ENCODE peak calls at places on chromosomes 5 and 9, in four cellular contexts. P is HCT116, L is SK-N-SH, H is K562. C is an unnamed sample.

GRCh38 chr5:27241564-27242257 is 203.3 kb upstream of the CDH9 start:
- DNase-seq in H (no peak), L (no peak), P (no peak), C (no peak)

GRCh38 chr5:124477577-124477976 is 268.9 kb downstream of the ZNF608 start:
- DNase-seq in P (no peak), H (no peak), L (no peak), C (no peak)

GRCh38 chr9:3181049-3181953 is 337.4 kb upstream of the PUM3 start:
- DNase-seq in P (no peak), H (no peak), L (peak), C (peak)

GRCh38 chr9:124766815-124767554 is 4.1 kb downstream of the NR6A1 start:
- DNase-seq in P (no peak), L (no peak), H (no peak), C (no peak)

GRCh38 chr9:90801507-90802289 is at the start of gene SYK:
- DNase-seq in H (peak), L (peak), P (no peak), C (no peak)

GRCh38 chr9:87776481-87777373 is 50.8 kb downstream of the CTSL start:
- DNase-seq in L (no peak), H (no peak), P (no peak), C (no peak)

GRCh38 chr9:96567203-96567700 is 52.4 kb downstream of the CDC14B start:
- DNase-seq in L (peak), H (no peak), P (no peak), C (no peak)

GRCh38 chr5:80754900-80755299 is 100.1 kb upstream of the DHFR start:
- DNase-seq in H (no peak), P (no peak), L (no peak), C (no peak)

GRCh38 chr5:168822745-168823281 is 243.6 kb upstream of the PANK3 start:
- DNase-seq in L (no peak), H (no peak), P (no peak), C (no peak)

GRCh38 chr9:96486351-96487029 is 36.5 kb downstream of the HABP4 start:
- DNase-seq in H (no peak), P (no peak), L (peak), C (no peak)

GRCh38 chr5:146595088-146595487 is 79.1 kb upstream of the GPR151 start:
- DNase-seq in L (no peak), P (no peak), H (no peak), C (peak)

GRCh38 chr9:130768265-130768664 is 66.8 kb upstream of the ABL1 start:
- DNase-seq in P (no peak), L (no peak), H (no peak), C (peak)

GRCh38 chr9:130770093-130770492 is 65.0 kb upstream of the ABL1 start:
- DNase-seq in L (no peak), H (no peak), P (no peak), C (no peak)

GRCh38 chr9:130772185-130772584 is 62.9 kb upstream of the ABL1 start:
- DNase-seq in L (no peak), P (no peak), H (no peak), C (no peak)

GRCh38 chr9:130769004-130769403 is 66.0 kb upstream of the ABL1 start:
- DNase-seq in H (no peak), L (no peak), P (no peak), C (no peak)

DNA sequence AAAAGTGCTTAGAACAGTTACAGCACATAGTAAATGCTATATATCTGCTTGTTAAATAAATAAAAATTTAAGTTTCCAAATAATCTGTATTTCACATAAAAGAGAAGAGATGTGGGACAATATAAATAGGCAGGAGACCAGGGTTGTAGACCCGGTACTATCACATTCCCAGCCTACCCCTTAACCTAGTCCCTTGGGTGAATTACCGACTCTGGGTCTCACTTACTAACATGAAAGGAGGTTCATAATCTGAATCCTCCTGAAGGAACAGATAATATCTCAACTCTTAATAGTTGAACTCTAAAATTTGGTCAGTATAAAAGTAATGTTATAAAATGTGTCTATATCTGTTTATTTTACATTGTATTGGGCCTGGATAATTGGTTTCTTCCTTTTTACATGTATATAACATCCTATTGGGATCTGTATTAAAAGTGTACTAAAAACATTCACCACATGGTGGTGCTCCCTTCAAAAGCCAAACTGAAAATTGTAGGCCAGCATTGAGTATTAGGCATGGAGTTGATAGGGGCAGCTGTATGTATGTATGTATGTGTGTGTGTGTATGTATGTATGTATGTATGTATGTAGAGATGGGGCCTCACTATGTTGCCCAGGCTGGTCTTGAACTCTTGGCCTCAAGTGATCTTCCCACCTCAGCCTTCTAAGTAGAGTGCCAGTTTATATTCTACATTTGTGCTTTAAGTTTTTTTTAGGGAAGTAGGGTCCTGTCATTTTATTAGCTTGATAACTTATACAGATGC is 64.2 kb upstream of the ABL1 start:
- DNase-seq in P (peak), L (peak), H (peak), C (peak)
- H3K9ac ChIP-seq in P (no peak), L (no peak), H (no peak), C (no peak)

GRCh38 chr5:50666261-50667078 is at the start of gene PARP8:
- DNase-seq in L (peak), P (no peak), H (no peak), C (no peak)
- TF ChIP-seq ELF1 in L (no peak), P (no peak), H (no peak), C (no peak)

GRCh38 chr9:136439550-136440408 is at the start of gene INPP5E:
- DNase-seq in L (peak), P (peak), H (peak), C (peak)

GRCh38 chr9:136438909-136439549 is 616 bp downstream of the INPP5E start:
- DNase-seq in L (peak), P (no peak), H (peak), C (no peak)

GRCh38 chr9:136438548-136438908 is 1.1 kb downstream of the INPP5E start:
- DNase-seq in P (no peak), L (peak), H (no peak), C (no peak)

GRCh38 chr9:136437430-136437829 is 2.2 kb downstream of the INPP5E start:
- DNase-seq in H (no peak), P (no peak), L (no peak), C (no peak)

GRCh38 chr9:136437839-136438547 is 1.7 kb downstream of the INPP5E start:
- DNase-seq in L (no peak), H (no peak), P (no peak), C (no peak)
- H3K9ac ChIP-seq in L (peak), H (peak), P (peak), C (peak)

GRCh38 chr9:110669439-110669838 is 848 bp downstream of the MUSK start:
- DNase-seq in L (no peak), H (no peak), P (no peak), C (no peak)

GRCh38 chr9:110668528-110669167 is at the start of gene MUSK:
- DNase-seq in P (no peak), L (no peak), H (no peak), C (no peak)

GRCh38 chr9:110671849-110672248 is 3.3 kb downstream of the MUSK start:
- DNase-seq in L (no peak), H (no peak), P (no peak), C (no peak)

GRCh38 chr9:110672873-110673508 is 4.4 kb downstream of the MUSK start:
- DNase-seq in L (no peak), H (no peak), P (no peak), C (no peak)
- TF ChIP-seq ELF1 in L (no peak), H (no peak), P (no peak), C (no peak)

GRCh38 chr5:94360382-94360781 is 258.0 kb downstream of the KIAA0825 start:
- DNase-seq in L (no peak), H (no peak), P (no peak), C (no peak)
- H3K9ac ChIP-seq in L (no peak), H (no peak), P (no peak), C (no peak)

GRCh38 chr9:137745541-137745991 is 126.8 kb downstream of the EHMT1 start:
- DNase-seq in H (peak), L (no peak), P (peak), C (peak)
- TF ChIP-seq ELF1 in H (no peak), L (no peak), P (no peak), C (no peak)